ENCODE peak calls at places on chromosomes 3 and 15, in four cellular contexts. A, E, D and T are unnamed samples.

GRCh38 chr15:41876689-41877088 is 17.2 kb downstream of the SPTBN5 start:
- DNase-seq in A (no peak), E (no peak), D (no peak), T (no peak)

GRCh38 chr15:64461577-64462162 is 1.3 kb downstream of the ZNF609 start:
- DNase-seq in A (peak), E (peak), D (no peak), T (no peak)

GRCh38 chr3:111797035-111797717 is 61.9 kb upstream of the PHLDB2 start:
- DNase-seq in A (no peak), E (no peak), D (no peak), T (no peak)

GRCh38 chr3:173025941-173026340 is 115.1 kb downstream of the SPATA16 start:
- DNase-seq in A (no peak), E (no peak), D (no peak), T (no peak)

GRCh38 chr15:72288291-72288690 is 15.9 kb upstream of the PARP6 start:
- DNase-seq in A (no peak), E (no peak), D (no peak), T (no peak)

GRCh38 chr3:54950391-54951003 is 22.6 kb upstream of the LRTM1 start:
- DNase-seq in A (no peak), E (no peak), D (no peak), T (no peak)

GRCh38 chr3:14532691-14533456 is 7.3 kb downstream of the GRIP2 start:
- DNase-seq in A (peak), E (no peak), D (no peak), T (no peak)

GRCh38 chr3:5006755-5007202 is 27.5 kb downstream of the BHLHE40 start:
- DNase-seq in A (no peak), E (no peak), D (peak), T (no peak)

GRCh38 chr15:73357999-73358665 is 10.6 kb downstream of the HCN4 start:
- DNase-seq in A (no peak), E (peak), D (no peak), T (no peak)

GRCh38 chr3:185727873-185728272 is 97.0 kb downstream of the IGF2BP2 start:
- DNase-seq in A (no peak), E (no peak), D (no peak), T (no peak)

GRCh38 chr3:105827959-105828358 is 40.9 kb downstream of the CBLB start:
- DNase-seq in A (peak), E (no peak), D (no peak), T (peak)

GRCh38 chr3:123021986-123022510 is 5.5 kb downstream of the SEMA5B start:
- DNase-seq in A (no peak), E (no peak), D (no peak), T (no peak)

GRCh38 chr15:71588746-71589145 is 221.6 kb upstream of the NR2E3 start:
- DNase-seq in A (no peak), E (no peak), D (no peak), T (no peak)

GRCh38 chr3:53154731-53155320 is 6.2 kb upstream of the PRKCD start:
- DNase-seq in A (no peak), E (no peak), D (no peak), T (no peak)

GRCh38 chr3:159451067-159451466 is 537.6 kb upstream of the IL12A start:
- DNase-seq in A (no peak), E (no peak), D (no peak), T (no peak)

GRCh38 chr3:106542101-106542769 is 673.4 kb upstream of the CBLB start:
- DNase-seq in A (no peak), E (no peak), D (no peak), T (no peak)

GRCh38 chr15:50854594-50855490 is 53.6 kb upstream of the AP4E1 start:
- DNase-seq in A (no peak), E (no peak), D (peak), T (no peak)

GRCh38 chr15:101201411-101202174 is 50.3 kb downstream of the CHSY1 start:
- DNase-seq in A (peak), E (no peak), D (no peak), T (peak)

GRCh38 chr3:185815391-185816282 is 9.2 kb downstream of the IGF2BP2 start:
- DNase-seq in A (no peak), E (no peak), D (no peak), T (no peak)

GRCh38 chr3:136595862-136596697 is 156.1 kb downstream of the STAG1 start:
- DNase-seq in A (no peak), E (no peak), D (no peak), T (no peak)

GRCh38 chr3:121232309-121233225 is 313.2 kb downstream of the POLQ start:
- DNase-seq in A (no peak), E (no peak), D (no peak), T (no peak)

GRCh38 chr3:42159706-42160472 is 68.7 kb downstream of the TRAK1 start:
- DNase-seq in A (peak), E (no peak), D (no peak), T (no peak)

GRCh38 chr3:123728014-123728413 is 143.2 kb upstream of the HACD2 start:
- DNase-seq in A (no peak), E (no peak), D (no peak), T (no peak)

GRCh38 chr3:64728994-64729393 is 41.2 kb upstream of the ADAMTS9 start:
- DNase-seq in A (no peak), E (no peak), D (no peak), T (no peak)